ENCODE peak calls at places on chromosomes 12 and 14, in four cellular contexts. V is Karpas-422, Z is PC-3, P is SK-N-SH. A is an unnamed sample.

GRCh38 chr14:89617471-89618291 is 200.6 kb upstream of the FOXN3 start:
- DNase-seq in V (peak; percentile 57), Z (peak; percentile 29), P (peak; percentile 66), A (no peak)

GRCh38 chr14:88870777-88871176 is 46.3 kb downstream of the TTC8 start:
- DNase-seq in V (no peak), Z (no peak), P (no peak), A (no peak)

GRCh38 chr12:130994821-130995375 is 41.2 kb downstream of the ADGRD1 start:
- DNase-seq in V (no peak), Z (no peak), P (no peak), A (no peak)

GRCh38 chr14:102252834-102253801 is 51.8 kb downstream of the MOK start:
- DNase-seq in V (no peak), Z (no peak), P (no peak), A (no peak)

GRCh38 chr12:10395390-10395998 is 5.7 kb upstream of the KLRK1 start:
- DNase-seq in V (no peak), Z (peak; percentile 92), P (no peak), A (peak; percentile 89)

GRCh38 chr12:78271546-78271945 is 440.9 kb downstream of the NAV3 start:
- DNase-seq in V (no peak), Z (no peak), P (no peak), A (no peak)

GRCh38 chr12:663293-663871 is at the start of gene NINJ2:
- DNase-seq in V (no peak), Z (no peak), P (peak; percentile 36), A (no peak)

GRCh38 chr12:52280319-52280795 is 5.9 kb downstream of the KRT86 start:
- DNase-seq in V (no peak), Z (peak; percentile 99), P (no peak), A (peak; percentile 93)

GRCh38 chr12:49984476-49984890 is 11.7 kb downstream of the AQP6 start:
- DNase-seq in V (no peak), Z (no peak), P (no peak), A (no peak)

GRCh38 chr14:99516156-99517045 is 35.2 kb downstream of the CCNK start:
- DNase-seq in V (no peak), Z (no peak), P (peak; percentile 19), A (no peak)

DNA sequence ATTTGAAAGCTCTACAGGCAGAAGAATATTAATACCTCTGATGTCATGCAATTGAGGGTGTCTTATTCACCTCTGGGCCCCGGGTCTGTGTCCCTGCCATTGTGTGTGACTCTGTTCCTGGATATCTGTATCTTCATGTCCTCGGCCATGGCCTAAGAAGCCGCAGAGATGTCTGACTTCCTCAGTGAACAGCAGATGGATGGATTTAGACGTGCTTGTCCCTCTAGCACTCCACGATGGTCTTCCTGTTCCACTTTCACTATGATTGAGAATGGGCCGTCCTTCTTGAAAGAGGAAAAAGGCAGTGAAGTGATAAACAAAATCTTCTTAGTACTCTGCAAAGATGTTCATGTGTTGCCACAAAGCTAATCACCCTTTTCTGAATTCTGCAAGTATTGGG is 217.4 kb downstream of the SLC41A2 start:
- DNase-seq in V (no peak), Z (no peak), P (no peak), A (no peak)
- H3K27ac ChIP-seq in V (no peak overlapping the region), Z (no peak overlapping the region), P (no peak overlapping the region), A (no peak overlapping the region)

GRCh38 chr14:95690815-95691214 is 4.6 kb downstream of the TCL1B start:
- DNase-seq in V (no peak), Z (no peak), P (no peak), A (no peak)
- H3K9me2 ChIP-seq in V (no peaks in the 10 kb centered on the region), Z (no peaks in the 10 kb centered on the region), P (no peaks in the 10 kb centered on the region), A (no peaks in the 10 kb centered on the region)

GRCh38 chr14:68363401-68363800 is 429.5 kb downstream of the ZFP36L1 start:
- DNase-seq in V (no peak), Z (no peak), P (no peak), A (no peak)

GRCh38 chr14:68366656-68367055 is 426.2 kb downstream of the ZFP36L1 start:
- DNase-seq in V (no peak), Z (no peak), P (no peak), A (no peak)

GRCh38 chr14:68365228-68365627 is 427.6 kb downstream of the ZFP36L1 start:
- DNase-seq in V (no peak), Z (peak; percentile 84), P (no peak), A (peak; percentile 46)

GRCh38 chr14:68363841-68364711 is 428.8 kb downstream of the ZFP36L1 start:
- DNase-seq in V (no peak), Z (no peak), P (no peak), A (no peak)

GRCh38 chr14:68364823-68365222 is 428.0 kb downstream of the ZFP36L1 start:
- DNase-seq in V (no peak), Z (no peak), P (no peak), A (no peak)
- H3K27ac ChIP-seq in V (no peak overlapping the region), Z (peak overlapping the region; percentile 31), P (peak overlapping the region; percentile 56), A (no peak overlapping the region)

GRCh38 chr14:98462908-98463307 is 809.1 kb downstream of the BCL11B start:
- DNase-seq in V (no peak), Z (no peak), P (no peak), A (no peak)

DNA sequence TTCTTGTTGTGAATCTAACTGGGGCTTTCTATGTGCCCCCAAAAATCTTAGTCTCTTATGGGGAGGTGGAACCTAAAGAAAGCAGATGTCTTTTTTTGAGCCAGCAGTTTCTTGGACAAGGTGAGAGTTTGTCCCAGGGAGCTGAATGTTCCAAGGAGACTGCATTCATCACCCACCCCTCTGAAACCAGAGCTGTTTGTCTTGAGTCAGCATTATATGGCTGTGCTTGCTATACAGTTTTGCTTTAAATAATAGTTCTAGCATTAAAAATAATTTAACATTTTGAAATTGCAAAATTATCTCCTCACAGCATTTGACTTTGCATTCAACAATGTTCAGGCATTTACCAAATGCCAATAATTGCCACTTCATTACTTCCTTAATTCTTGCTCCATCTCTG is 813.3 kb downstream of the BCL11B start:
- DNase-seq in V (no peak), Z (no peak), P (no peak), A (no peak)
- H3K9me2 ChIP-seq in V (no peaks in the 10 kb centered on the region), Z (no peaks in the 10 kb centered on the region), P (no peaks in the 10 kb centered on the region), A (no peaks in the 10 kb centered on the region)

GRCh38 chr12:100219328-100220109 is 18.9 kb downstream of the ACTR6 start:
- DNase-seq in V (no peak), Z (no peak), P (no peak), A (no peak)
- H3K27ac ChIP-seq in V (no peak overlapping the region), Z (no peak overlapping the region), P (no peak overlapping the region), A (no peak overlapping the region)

A was measured in PC-9.